ENCODE peak calls at places on chromosomes 3 and 15, in six cellular contexts. T, E, K, S, R and U are unnamed samples.
A peak's percentile ranks its signal among the peaks of the same experiment; 100 is the strongest.

GRCh38 chr15:99321477-99321876 is 70.2 kb downstream of the LRRC28 start:
- DNase-seq in T (no peak), E (no peak), K (no peak), S (no peak), R (no peak), U (no peak)

GRCh38 chr3:148600902-148601765 is 96.6 kb upstream of the AGTR1 start:
- DNase-seq in T (no peak), E (peak; percentile 4), K (no peak), S (peak; percentile 100), R (no peak), U (no peak)

GRCh38 chr3:167862104-167862785 is 126.7 kb downstream of the SERPINI1 start:
- DNase-seq in T (no peak), E (no peak), K (no peak), S (no peak), R (no peak), U (no peak)

GRCh38 chr3:154921351-154921750 is 158.8 kb upstream of the MME start:
- DNase-seq in T (no peak), E (no peak), K (no peak), S (no peak), R (no peak), U (peak; percentile 20)

GRCh38 chr3:129226374-129226773 is 23.0 kb upstream of the COPG1 start:
- DNase-seq in T (peak; percentile 75), E (peak; percentile 57), K (no peak), S (no peak), R (no peak), U (no peak)

GRCh38 chr3:150450906-150451305 is 42.8 kb downstream of the TSC22D2 start:
- DNase-seq in T (no peak), E (no peak), K (no peak), S (no peak), R (no peak), U (no peak)

GRCh38 chr3:161108840-161109239 is 3.7 kb upstream of the B3GALNT1 start:
- DNase-seq in T (no peak), E (peak; percentile 22), K (no peak), S (no peak), R (no peak), U (no peak)

GRCh38 chr15:26177816-26178215 is 314.7 kb upstream of the ATP10A start:
- DNase-seq in T (no peak), E (no peak), K (no peak), S (no peak), R (no peak), U (no peak)

GRCh38 chr3:56321892-56322291 is 146.4 kb downstream of the ERC2 start:
- DNase-seq in T (no peak), E (no peak), K (no peak), S (no peak), R (no peak), U (no peak)

GRCh38 chr3:50423543-50423942 is 64.2 kb upstream of the TMEM115 start:
- DNase-seq in T (no peak), E (no peak), K (no peak), S (peak; percentile 50), R (no peak), U (no peak)

GRCh38 chr3:11459147-11459837 is 184.4 kb downstream of the VGLL4 start:
- DNase-seq in T (no peak), E (no peak), K (no peak), S (no peak), R (no peak), U (no peak)

GRCh38 chr15:85545185-85545584 is 164.8 kb downstream of the AKAP13 start:
- DNase-seq in T (no peak), E (no peak), K (no peak), S (no peak), R (no peak), U (no peak)

GRCh38 chr15:67024322-67024997 is 40.9 kb upstream of the SMAD3 start:
- DNase-seq in T (peak; percentile 86), E (peak; percentile 68), K (no peak), S (peak; percentile 77), R (peak; percentile 16), U (no peak)

GRCh38 chr3:49399467-49399866 is 12.3 kb downstream of the RHOA start:
- DNase-seq in T (peak; percentile 53), E (no peak), K (no peak), S (no peak), R (no peak), U (no peak)

GRCh38 chr3:195751584-195751983 is 30.8 kb downstream of the MUC20 start:
- DNase-seq in T (no peak), E (no peak), K (no peak), S (no peak), R (no peak), U (no peak)

GRCh38 chr3:54196330-54196975 is 74.1 kb downstream of the CACNA2D3 start:
- DNase-seq in T (no peak), E (no peak), K (no peak), S (no peak), R (no peak), U (no peak)

GRCh38 chr3:73614385-73614784 is 10.4 kb downstream of the PDZRN3 start:
- DNase-seq in T (no peak), E (no peak), K (no peak), S (no peak), R (no peak), U (no peak)

GRCh38 chr3:87575538-87575937 is 299.2 kb upstream of the POU1F1 start:
- DNase-seq in T (no peak), E (no peak), K (no peak), S (no peak), R (no peak), U (no peak)

GRCh38 chr3:15647629-15648167 is 46.2 kb downstream of the BTD start:
- DNase-seq in T (no peak), E (no peak), K (no peak), S (no peak), R (peak; percentile 94), U (no peak)

GRCh38 chr3:126541628-126542339 is 16.9 kb downstream of the C3orf22 start:
- DNase-seq in T (no peak), E (no peak), K (peak; percentile 50), S (no peak), R (no peak), U (no peak)

GRCh38 chr3:59873576-59874230 is 823.9 kb upstream of the CFAP20DC start:
- DNase-seq in T (no peak), E (no peak), K (no peak), S (no peak), R (peak; percentile 12), U (no peak)

DNA sequence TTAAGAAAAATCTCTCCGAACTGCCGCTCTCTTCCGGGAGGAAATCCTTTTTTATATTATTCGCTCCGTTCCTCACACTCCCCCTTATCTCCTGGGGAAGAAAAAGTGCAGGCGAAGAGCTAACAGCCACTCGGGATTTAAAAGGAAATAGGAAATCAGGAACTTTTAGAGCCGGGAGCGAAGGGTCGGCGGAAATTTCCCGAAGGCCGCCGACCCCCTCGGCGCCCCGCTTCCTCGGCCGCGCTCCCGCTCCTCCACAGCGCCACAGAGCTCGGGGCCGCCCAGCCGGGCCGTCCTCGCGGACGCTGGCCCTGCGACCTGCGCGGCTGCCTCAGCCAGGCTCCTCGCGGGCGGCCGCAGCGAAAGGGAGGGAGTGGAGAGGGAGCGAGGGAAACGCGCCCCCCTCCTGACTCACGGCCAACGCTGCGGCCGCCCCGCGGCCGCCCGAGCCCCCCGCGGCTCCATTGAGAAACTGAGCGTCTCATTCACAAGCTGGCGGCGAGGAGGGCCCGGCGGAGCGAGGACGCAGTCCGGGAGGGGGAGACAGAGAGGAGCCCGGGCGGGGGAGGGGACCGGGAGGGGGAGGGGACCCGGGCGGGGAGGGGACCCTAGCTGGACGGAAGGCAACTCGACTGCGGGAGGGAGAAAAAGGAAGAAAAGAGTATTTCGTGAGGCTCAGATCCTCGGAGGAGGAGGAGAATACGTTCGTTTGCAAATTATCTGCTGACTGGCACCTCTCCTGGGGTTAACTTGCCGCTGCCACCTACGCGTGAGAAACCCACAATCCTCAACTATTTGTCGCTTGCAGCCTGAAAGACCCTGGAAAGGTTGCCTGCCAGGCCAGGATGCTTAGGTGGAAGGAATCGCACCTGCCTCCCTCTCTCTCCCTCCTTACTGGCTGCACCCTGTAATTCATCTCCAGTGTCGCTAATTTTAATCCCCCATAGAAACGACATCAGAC is at the start of gene PTPN9:
- DNase-seq in T (peak; percentile 86), E (peak; percentile 23), K (peak; percentile 86), S (peak; percentile 66), R (no peak), U (peak; percentile 89)
- TF ChIP-seq ZNF274 in T (no peak), E (no peak), K (no peak), S (no peak), R (no peak), U (no peak)

GRCh38 chr3:17070560-17070959 is 185.8 kb downstream of the PLCL2 start:
- DNase-seq in T (peak; percentile 24), E (no peak), K (no peak), S (no peak), R (no peak), U (no peak)
- TF ChIP-seq ZNF274 in T (no peak), E (no peak), K (no peak), S (no peak), R (no peak), U (no peak)

GRCh38 chr3:39631136-39631535 is 163.7 kb downstream of the MOBP start:
- DNase-seq in T (no peak), E (no peak), K (no peak), S (no peak), R (no peak), U (peak; percentile 28)
- TF ChIP-seq ZNF274 in T (no peak), E (no peak), K (no peak), S (no peak), R (no peak), U (no peak)

GRCh38 chr3:97974996-97975395 is 2.8 kb upstream of the RIOX2 start:
- DNase-seq in T (no peak), E (no peak), K (no peak), S (no peak), R (no peak), U (no peak)
- TF ChIP-seq ZNF274 in T (no peak), E (no peak), K (no peak), S (no peak), R (no peak), U (no peak)

DNA sequence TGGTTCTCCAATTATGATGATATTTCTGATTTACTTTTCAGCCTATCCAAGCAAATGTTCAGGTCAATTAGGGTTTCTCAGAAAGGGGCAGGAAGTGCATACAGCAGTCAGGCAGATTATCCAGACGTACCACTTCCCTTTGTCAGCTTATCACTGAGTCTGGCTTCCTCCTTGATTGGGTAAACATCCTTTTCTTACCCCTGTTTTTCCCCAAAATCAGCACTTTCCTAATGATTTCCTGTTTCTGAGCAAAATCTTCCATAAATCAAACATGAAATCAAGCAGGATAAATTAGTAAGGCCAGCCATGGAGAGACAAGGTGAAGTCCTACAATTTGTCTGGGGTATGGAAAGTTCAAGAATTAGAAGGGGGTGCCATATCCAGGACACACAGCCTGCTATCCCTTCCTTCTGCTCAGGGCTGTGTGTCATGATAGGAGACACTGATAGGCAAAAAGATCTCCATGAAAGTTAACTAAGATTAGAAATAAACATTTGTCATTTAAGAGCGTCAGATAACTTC is 29.0 kb downstream of the ADIPOQ start:
- DNase-seq in T (peak; percentile 81), E (no peak), K (no peak), S (no peak), R (no peak), U (no peak)
- TF ChIP-seq ZNF274 in T (no peak), E (no peak), K (no peak), S (no peak), R (no peak), U (no peak)

GRCh38 chr15:70767668-70768067 is 4.3 kb upstream of the UACA start:
- DNase-seq in T (no peak), E (no peak), K (no peak), S (no peak), R (no peak), U (no peak)
- TF ChIP-seq ZNF274 in T (no peak), E (no peak), K (no peak), S (no peak), R (no peak), U (no peak)

GRCh38 chr3:27939940-27940339 is 217.8 kb upstream of the EOMES start:
- DNase-seq in T (no peak), E (no peak), K (no peak), S (peak; percentile 12), R (no peak), U (peak; percentile 55)
- TF ChIP-seq ZNF274 in T (no peak), E (no peak), K (no peak), S (no peak), R (no peak), U (no peak)